ENCODE peak calls at places on chromosomes 6 and 20, in nine cellular contexts. N is naive thymus-derived CD4-positive, alpha-beta T cell; U is upper lobe of right lung; P is cardiac muscle cell; Y is heart right ventricle; B is kidney; H is brain microvascular endothelial cell; F is A549; M is right cardiac atrium. G is an unnamed sample.

GRCh38 chr20:17648782-17649730 is 33.0 kb downstream of the RRBP1 start:
- DNase-seq in N (peak), U (peak), P (no peak), Y (no peak), B (no peak), H (no peak), F (peak), M (no peak), G (peak)

GRCh38 chr20:15857131-15857784 is 716.0 kb downstream of the KIF16B start:
- DNase-seq in N (no peak), U (no peak), P (no peak), Y (no peak), B (no peak), H (no peak), F (no peak), M (no peak), G (no peak)

GRCh38 chr6:18883851-18884250 is 496.7 kb downstream of the RNF144B start:
- DNase-seq in N (no peak), U (no peak), P (no peak), Y (no peak), B (no peak), H (no peak), F (no peak), M (no peak), G (no peak)

GRCh38 chr6:11364971-11365397 is 132.5 kb upstream of the NEDD9 start:
- DNase-seq in N (no peak), U (no peak), P (peak), Y (no peak), B (no peak), H (peak), F (no peak), M (no peak), G (no peak)

GRCh38 chr6:119324718-119325117 is 24.8 kb downstream of the MAN1A1 start:
- DNase-seq in N (no peak), U (no peak), P (no peak), Y (no peak), B (no peak), H (no peak), F (no peak), M (no peak), G (no peak)

GRCh38 chr6:135493218-135493961 is 4.2 kb downstream of the AHI1 start:
- DNase-seq in N (no peak), U (no peak), P (no peak), Y (no peak), B (no peak), H (peak), F (no peak), M (no peak), G (no peak)

GRCh38 chr6:166714581-166714980 is 87.5 kb upstream of the RPS6KA2 start:
- DNase-seq in N (no peak), U (no peak), P (no peak), Y (no peak), B (no peak), H (no peak), F (no peak), M (no peak), G (no peak)

GRCh38 chr20:3777726-3778629 is 3.3 kb downstream of the SPEF1 start:
- DNase-seq in N (no peak), U (peak), P (peak), Y (peak), B (peak), H (peak), F (peak), M (peak), G (peak)

GRCh38 chr6:81750660-81751387 is 1.7 kb downstream of the TENT5A start:
- DNase-seq in N (peak), U (no peak), P (no peak), Y (no peak), B (no peak), H (no peak), F (no peak), M (no peak), G (peak)

GRCh38 chr6:14520029-14520428 is 402.5 kb downstream of the CD83 start:
- DNase-seq in N (no peak), U (no peak), P (no peak), Y (no peak), B (no peak), H (no peak), F (no peak), M (no peak), G (peak)

GRCh38 chr6:158816329-158816728 is 2.8 kb downstream of the EZR start:
- DNase-seq in N (no peak), U (no peak), P (no peak), Y (no peak), B (no peak), H (no peak), F (no peak), M (no peak), G (no peak)

GRCh38 chr6:158958504-158959386 is 41.3 kb downstream of the RSPH3 start:
- DNase-seq in N (no peak), U (no peak), P (no peak), Y (no peak), B (no peak), H (no peak), F (no peak), M (no peak), G (no peak)

GRCh38 chr20:58014628-58015315 is 213.7 kb downstream of the ANKRD60 start:
- DNase-seq in N (peak), U (no peak), P (no peak), Y (no peak), B (no peak), H (no peak), F (peak), M (no peak), G (peak)

GRCh38 chr6:90493332-90493731 is 93.5 kb downstream of the MAP3K7 start:
- DNase-seq in N (no peak), U (no peak), P (peak), Y (no peak), B (no peak), H (no peak), F (no peak), M (no peak), G (no peak)

GRCh38 chr6:168649209-168649608 is 208.2 kb downstream of the SMOC2 start:
- DNase-seq in N (no peak), U (no peak), P (no peak), Y (no peak), B (no peak), H (no peak), F (no peak), M (no peak), G (no peak)

GRCh38 chr6:153357391-153357790 is 226.3 kb upstream of the RGS17 start:
- DNase-seq in N (no peak), U (no peak), P (no peak), Y (no peak), B (no peak), H (no peak), F (no peak), M (no peak), G (no peak)

GRCh38 chr6:155946860-155947259 is 491.2 kb upstream of the NOX3 start:
- DNase-seq in N (no peak), U (no peak), P (no peak), Y (no peak), B (peak), H (no peak), F (no peak), M (no peak), G (no peak)

GRCh38 chr20:63361507-63362425 is 617 bp upstream of the CHRNA4 start:
- DNase-seq in N (no peak), U (no peak), P (no peak), Y (no peak), B (peak), H (no peak), F (no peak), M (no peak), G (no peak)

GRCh38 chr6:132687306-132687705 is 26.5 kb downstream of the VNN1 start:
- DNase-seq in N (no peak), U (no peak), P (peak), Y (no peak), B (no peak), H (peak), F (peak), M (no peak), G (peak)

GRCh38 chr6:25331085-25331685 is 52.0 kb downstream of the CARMIL1 start:
- DNase-seq in N (no peak), U (no peak), P (no peak), Y (no peak), B (no peak), H (no peak), F (no peak), M (no peak), G (peak)

GRCh38 chr6:56862415-56863175 is 92.3 kb upstream of the BEND6 start:
- DNase-seq in N (no peak), U (no peak), P (peak), Y (no peak), B (no peak), H (no peak), F (no peak), M (no peak), G (no peak)

GRCh38 chr20:8766868-8767390 is 302.0 kb upstream of the PLCB4 start:
- DNase-seq in N (no peak), U (no peak), P (no peak), Y (no peak), B (no peak), H (no peak), F (no peak), M (no peak), G (no peak)

GRCh38 chr6:149861603-149862423 is 2.3 kb downstream of the LRP11 start:
- DNase-seq in N (no peak), U (peak), P (no peak), Y (no peak), B (no peak), H (no peak), F (no peak), M (no peak), G (no peak)

GRCh38 chr6:43303751-43304331 is 4.8 kb downstream of the CRIP3 start:
- DNase-seq in N (no peak), U (no peak), P (no peak), Y (no peak), B (no peak), H (no peak), F (no peak), M (no peak), G (no peak)

GRCh38 chr20:48787861-48788375 is 39.9 kb downstream of the PREX1 start:
- DNase-seq in N (no peak), U (peak), P (peak), Y (no peak), B (no peak), H (peak), F (peak), M (no peak), G (peak)

DNA sequence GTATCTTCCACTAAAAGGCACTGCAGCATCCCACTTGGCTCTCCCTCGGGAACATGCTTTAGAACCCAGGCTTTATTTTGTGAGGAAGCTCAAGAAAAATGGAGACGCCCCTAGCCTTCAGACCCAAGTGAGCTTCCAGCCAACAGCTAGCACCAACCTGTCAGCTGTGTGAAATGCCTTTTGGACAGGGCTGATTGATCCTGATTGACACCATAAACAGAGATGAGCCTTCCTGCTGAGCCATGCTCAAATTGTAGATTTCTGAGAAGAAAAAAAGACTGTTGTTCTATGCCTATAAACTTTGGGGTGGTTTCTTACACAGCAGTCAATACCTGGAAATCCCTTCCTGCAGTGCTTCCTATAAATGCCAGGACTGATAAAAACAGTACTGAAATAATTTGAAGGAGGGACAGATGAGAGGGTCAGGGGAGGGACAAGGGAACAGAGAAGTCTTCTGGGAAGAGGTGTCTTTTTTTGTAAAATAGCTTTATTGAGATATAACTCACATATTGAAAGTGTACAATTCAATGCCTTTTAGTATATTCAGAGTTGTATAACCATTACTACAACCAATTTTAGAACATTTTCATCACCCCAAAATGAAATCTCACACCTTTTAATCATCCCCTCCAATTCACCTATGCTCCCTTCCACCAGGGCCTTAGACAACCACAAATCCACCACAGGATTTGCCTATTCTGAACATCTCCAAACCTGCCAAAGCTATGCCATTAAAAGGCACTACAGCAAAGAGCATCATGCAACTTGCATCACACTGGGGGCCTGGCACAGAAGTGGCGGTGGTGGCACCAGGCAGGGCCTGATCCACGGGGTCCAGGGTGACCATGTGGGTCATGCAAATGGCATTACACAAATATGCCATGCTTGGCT is 2.7 kb upstream of the STK4 start:
- DNase-seq in N (no peak), U (no peak), P (no peak), Y (no peak), B (no peak), H (no peak), F (no peak), M (no peak), G (no peak)
- H3K27ac ChIP-seq in N (no peak), U (no peak), P (no peak), Y (no peak), B (no peak), H (no peak), F (peak), M (no peak), G (no peak)

GRCh38 chr6:35359346-35359743 is 17.0 kb downstream of the PPARD start:
- DNase-seq in N (no peak), U (no peak), P (no peak), Y (no peak), B (no peak), H (no peak), F (no peak), M (no peak), G (no peak)
- H3K27ac ChIP-seq in N (no peak), U (no peak), P (peak), Y (peak), B (no peak), H (peak), F (no peak), M (peak), G (peak)

GRCh38 chr6:2164481-2164880 is 80.9 kb downstream of the GMDS start:
- DNase-seq in N (no peak), U (no peak), P (no peak), Y (no peak), B (no peak), H (no peak), F (no peak), M (no peak), G (no peak)
- H3K27ac ChIP-seq in N (no peak), U (no peak), P (no peak), Y (no peak), B (no peak), H (no peak), F (no peak), M (no peak), G (no peak)

DNA sequence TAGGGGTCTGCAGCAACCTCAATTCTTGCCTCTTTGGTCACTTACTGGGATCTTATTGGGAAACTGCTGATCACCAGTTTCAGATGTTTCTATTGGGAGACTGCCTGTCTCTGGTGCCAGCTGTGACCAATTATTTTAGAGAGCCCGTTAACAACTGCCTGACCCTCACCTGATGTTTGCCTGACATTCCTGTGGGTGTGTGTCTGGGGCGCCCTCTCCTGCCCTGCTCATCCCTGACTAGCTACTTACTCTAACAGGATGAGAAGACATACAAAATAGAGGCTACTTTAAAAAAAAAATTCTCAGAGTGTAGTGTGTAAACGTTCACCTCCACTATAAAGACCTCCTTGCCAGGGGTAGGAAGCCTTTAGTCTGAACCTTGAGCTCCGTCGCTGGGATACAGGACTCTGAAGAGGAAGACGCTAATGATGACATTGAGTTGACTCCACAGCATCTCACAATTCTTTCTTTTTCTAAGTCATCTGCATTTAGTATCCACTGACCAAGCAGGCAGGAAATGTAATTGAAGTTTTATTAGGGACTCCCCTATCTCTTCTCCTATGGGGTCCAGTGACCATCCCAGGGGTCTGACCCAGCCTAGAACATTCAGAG is 54.6 kb upstream of the DDR1 start:
- DNase-seq in N (no peak), U (no peak), P (no peak), Y (no peak), B (no peak), H (no peak), F (no peak), M (no peak), G (no peak)
- H3K27ac ChIP-seq in N (peak), U (peak), P (no peak), Y (peak), B (peak), H (no peak), F (peak), M (no peak), G (peak)

DNA sequence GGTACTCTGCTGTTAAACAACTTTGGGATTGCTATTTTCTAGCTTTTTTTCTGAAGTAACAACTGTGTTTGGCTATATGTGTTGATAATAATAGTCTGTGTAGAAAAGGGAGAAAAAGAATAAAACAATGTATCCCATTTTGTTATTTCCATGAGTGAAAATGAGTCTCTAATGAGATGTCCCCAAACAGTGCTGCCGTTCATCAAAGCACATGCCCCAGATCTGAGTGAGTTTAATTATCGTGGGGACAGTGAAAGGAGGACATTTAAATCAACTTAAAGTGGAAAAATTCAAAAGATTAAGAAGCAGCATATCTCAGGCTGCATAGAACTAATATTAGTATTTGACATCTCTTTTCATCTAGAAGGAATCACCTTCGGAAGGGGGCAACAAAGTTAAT is 59.6 kb downstream of the NCOA7 start:
- DNase-seq in N (no peak), U (no peak), P (no peak), Y (no peak), B (no peak), H (no peak), F (no peak), M (no peak), G (no peak)
- H3K27ac ChIP-seq in N (no peak), U (no peak), P (no peak), Y (no peak), B (no peak), H (no peak), F (no peak), M (no peak), G (no peak)

DNA sequence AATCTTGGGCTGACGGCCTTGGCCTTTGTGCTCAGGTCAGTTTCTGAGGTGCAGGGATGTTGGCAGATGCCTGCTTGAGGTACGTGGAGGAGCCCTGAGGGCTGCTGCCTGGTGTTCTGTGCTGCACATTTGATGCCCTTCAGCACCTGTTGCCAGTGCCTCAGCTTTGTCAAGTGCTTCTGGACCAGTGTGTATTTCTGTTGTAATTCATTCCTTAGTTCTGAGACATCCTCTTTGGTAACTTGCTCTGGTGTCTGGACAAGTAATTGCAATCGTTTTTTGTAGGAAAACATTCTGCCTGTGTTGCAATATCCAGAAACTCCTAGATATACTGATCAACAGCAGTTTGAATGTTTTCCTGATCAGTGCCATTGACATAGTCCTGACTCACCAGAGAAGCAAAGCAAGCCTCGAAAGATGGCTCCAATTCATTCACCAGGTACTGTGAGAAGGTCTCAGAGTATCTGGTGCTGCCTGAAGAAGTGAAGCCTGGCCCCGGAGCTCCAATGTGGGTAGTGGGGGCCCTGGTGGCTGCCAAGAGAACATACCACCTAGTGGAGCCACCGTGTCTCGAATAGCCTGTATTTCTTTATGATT is 26.7 kb downstream of the ZNF337 start:
- DNase-seq in N (no peak), U (no peak), P (peak), Y (no peak), B (no peak), H (peak), F (no peak), M (no peak), G (peak)
- H3K27ac ChIP-seq in N (no peak), U (no peak), P (no peak), Y (no peak), B (no peak), H (no peak), F (no peak), M (no peak), G (peak)

GRCh38 chr6:111986651-111987050 is 67.3 kb upstream of the CCN6 start:
- DNase-seq in N (no peak), U (no peak), P (no peak), Y (no peak), B (no peak), H (no peak), F (no peak), M (no peak), G (no peak)

GRCh38 chr6:111990214-111990613 is 63.7 kb upstream of the CCN6 start:
- DNase-seq in N (no peak), U (no peak), P (no peak), Y (no peak), B (no peak), H (no peak), F (no peak), M (no peak), G (no peak)

GRCh38 chr6:111989743-111990142 is 64.2 kb upstream of the CCN6 start:
- DNase-seq in N (peak), U (no peak), P (no peak), Y (no peak), B (no peak), H (no peak), F (no peak), M (no peak), G (no peak)

GRCh38 chr6:111987295-111987694 is 66.6 kb upstream of the CCN6 start:
- DNase-seq in N (no peak), U (no peak), P (no peak), Y (no peak), B (no peak), H (no peak), F (no peak), M (no peak), G (peak)

DNA sequence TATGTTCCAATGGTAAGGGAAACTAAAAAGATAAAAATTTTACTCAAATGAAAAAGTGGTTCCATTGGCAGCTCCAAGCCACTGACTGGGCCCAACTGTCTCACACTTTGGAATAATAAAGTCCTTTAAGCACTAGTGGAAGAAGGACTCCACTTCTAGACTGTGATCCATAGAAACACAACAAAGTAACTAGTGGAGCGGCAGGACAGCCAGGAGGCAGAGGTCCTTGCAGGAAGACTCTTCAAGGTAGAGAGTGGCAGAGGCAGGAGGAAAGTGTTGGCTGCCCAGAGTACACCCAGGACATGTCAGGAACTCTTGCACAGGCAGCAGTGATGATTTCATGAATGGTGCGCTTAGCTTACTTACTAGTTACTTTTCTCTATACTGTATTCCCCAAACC is 65.0 kb upstream of the CCN6 start:
- DNase-seq in N (no peak), U (no peak), P (no peak), Y (no peak), B (no peak), H (no peak), F (no peak), M (no peak), G (no peak)
- H3K27ac ChIP-seq in N (peak), U (no peak), P (no peak), Y (no peak), B (no peak), H (no peak), F (no peak), M (no peak), G (no peak)

GRCh38 chr20:31538327-31538726 is 24.1 kb downstream of the HM13 start:
- DNase-seq in N (no peak), U (no peak), P (no peak), Y (no peak), B (no peak), H (no peak), F (no peak), M (no peak), G (no peak)
- H3K27ac ChIP-seq in N (no peak), U (peak), P (no peak), Y (no peak), B (no peak), H (no peak), F (no peak), M (no peak), G (no peak)

G was measured in RWPE1.